ENCODE peak calls at places on chromosome 21, in nine cellular contexts. B is NCI-H510A; N is kidney glomerular epithelial cell; Q is CD8-positive, alpha-beta T cell; G is activated naive CD8-positive, alpha-beta T cell treated with anti-CD3 and anti-CD28 coated beads for 36 hours; X is foreskin fibroblast; L is NCI-H1092; V is ELR; K is WTC11. T is an unnamed sample.

GRCh38 chr21:36699026-36699545 is at the start of gene SIM2:
- DNase-seq in N (no peak), G (no peak), X (no peak), Q (no peak), B (peak; percentile 55), V (peak; percentile 49), K (peak; percentile 58), L (peak; percentile 59), T (no peak)

GRCh38 chr21:35179990-35180557 is 131.0 kb upstream of the RUNX1 start:
- DNase-seq in N (peak; percentile 50), K (no peak), V (peak; percentile 86), L (no peak), X (peak; percentile 77), B (no peak), G (no peak), Q (no peak), T (no peak)

GRCh38 chr21:33101300-33102005 is 31.5 kb downstream of the OLIG1 start:
- DNase-seq in Q (no peak), N (no peak), B (no peak), L (no peak), V (no peak), K (peak; percentile 32), X (no peak), G (no peak), T (no peak)

GRCh38 chr21:25963186-25963585 is 207.4 kb downstream of the APP start:
- DNase-seq in V (peak; percentile 76), Q (no peak), K (no peak), N (peak; percentile 64), L (no peak), B (no peak), G (no peak), X (no peak), T (no peak)

GRCh38 chr21:17798796-17799195 is 20.4 kb downstream of the C21orf91 start:
- DNase-seq in X (no peak), G (no peak), K (no peak), B (no peak), L (no peak), N (no peak), Q (no peak), V (no peak), T (no peak)

GRCh38 chr21:37074546-37074945 is 1.5 kb downstream of the TTC3 start:
- DNase-seq in L (no peak), B (no peak), G (no peak), X (no peak), N (no peak), V (no peak), K (no peak), Q (no peak), T (no peak)

GRCh38 chr21:41727784-41728763 is 38.8 kb downstream of the RIPK4 start:
- DNase-seq in K (no peak), N (no peak), V (no peak), L (no peak), B (no peak), X (no peak), G (no peak), Q (no peak), T (no peak)

GRCh38 chr21:46509760-46510159 is 51.1 kb downstream of the DIP2A start:
- DNase-seq in K (no peak), B (no peak), Q (no peak), V (no peak), G (no peak), N (no peak), X (peak; percentile 50), L (no peak), T (no peak)

GRCh38 chr21:29487154-29487553 is 188.4 kb downstream of the BACH1 start:
- DNase-seq in B (no peak), L (no peak), N (no peak), Q (no peak), K (no peak), V (no peak), X (no peak), G (no peak), T (no peak)

GRCh38 chr21:38181101-38181500 is 75.7 kb upstream of the KCNJ15 start:
- DNase-seq in G (no peak), Q (no peak), L (no peak), N (no peak), B (no peak), V (peak; percentile 18), X (no peak), K (no peak), T (no peak)

GRCh38 chr21:45227735-45228134 is 60.0 kb downstream of the POFUT2 start:
- DNase-seq in G (no peak), Q (no peak), X (no peak), K (no peak), N (no peak), B (no peak), L (no peak), V (no peak), T (no peak)

GRCh38 chr21:46083271-46084040 is 14.5 kb upstream of the COL6A2 start:
- DNase-seq in N (no peak), B (no peak), X (peak; percentile 94), Q (no peak), L (no peak), G (no peak), K (no peak), V (no peak), T (no peak)

GRCh38 chr21:34874689-34875513 is 174.2 kb downstream of the RUNX1 start:
- DNase-seq in X (no peak), L (no peak), K (no peak), N (peak; percentile 15), B (no peak), Q (no peak), V (no peak), G (no peak), T (no peak)

GRCh38 chr21:32545948-32546441 is 39.3 kb downstream of the TCP10L start:
- DNase-seq in Q (no peak), G (no peak), B (no peak), N (no peak), V (peak; percentile 46), X (no peak), K (no peak), L (no peak), T (no peak)

GRCh38 chr21:38460171-38460742 is 38.0 kb downstream of the ERG start:
- DNase-seq in G (no peak), L (no peak), K (no peak), Q (no peak), N (no peak), B (no peak), V (peak; percentile 29), X (no peak), T (no peak)

GRCh38 chr21:43740497-43741156 is 21.7 kb downstream of the PDXK start:
- DNase-seq in K (peak; percentile 63), X (peak; percentile 76), Q (no peak), V (no peak), N (no peak), B (peak; percentile 45), L (peak; percentile 70), G (no peak), T (no peak)

GRCh38 chr21:42426876-42427480 is 23.3 kb downstream of the UBASH3A start:
- DNase-seq in X (no peak), L (no peak), N (no peak), K (no peak), B (no peak), G (no peak), Q (no peak), V (no peak), T (peak; percentile 52)

GRCh38 chr21:44450999-44451398 is 4.3 kb upstream of the LRRC3 start:
- DNase-seq in X (no peak), K (no peak), B (no peak), N (no peak), L (no peak), V (no peak), G (no peak), Q (no peak), T (peak; percentile 43)

GRCh38 chr21:37842163-37842919 is 73.9 kb downstream of the KCNJ6 start:
- DNase-seq in G (no peak), L (no peak), K (no peak), N (no peak), Q (no peak), V (no peak), X (no peak), B (no peak), T (no peak)

GRCh38 chr21:44984428-44984791 is 44.6 kb downstream of the SLX9 start:
- DNase-seq in K (no peak), L (no peak), V (no peak), Q (no peak), G (no peak), X (no peak), B (no peak), N (no peak), T (no peak)

GRCh38 chr21:34154878-34155277 is 81.5 kb downstream of the MRPS6 start:
- DNase-seq in G (peak; percentile 28), X (no peak), K (no peak), Q (no peak), N (no peak), L (no peak), V (no peak), B (no peak), T (no peak)

GRCh38 chr21:45528028-45528705 is 14.1 kb downstream of the SLC19A1 start:
- DNase-seq in L (no peak), B (no peak), X (no peak), K (peak; percentile 10), N (no peak), G (no peak), V (no peak), Q (no peak), T (peak; percentile 46)

GRCh38 chr21:45078877-45079281 is 4.5 kb downstream of the ADARB1 start:
- DNase-seq in Q (peak; percentile 61), N (no peak), G (peak; percentile 76), K (no peak), L (no peak), X (peak; percentile 58), V (peak; percentile 94), B (no peak), T (no peak)

GRCh38 chr21:43333301-43334062 is 93.4 kb downstream of the SIK1 start:
- DNase-seq in Q (no peak), X (peak; percentile 91), G (no peak), N (peak; percentile 84), K (peak; percentile 35), L (peak; percentile 38), B (peak; percentile 48), V (peak; percentile 96), T (no peak)

GRCh38 chr21:34200288-34200905 is 127.0 kb downstream of the MRPS6 start:
- DNase-seq in G (no peak), X (peak; percentile 7), B (no peak), N (no peak), L (no peak), V (no peak), Q (no peak), K (no peak), T (no peak)

GRCh38 chr21:44846485-44847260 is 26.8 kb downstream of the PTTG1IP start:
- DNase-seq in N (no peak), K (no peak), X (peak; percentile 62), G (peak; percentile 56), V (peak; percentile 65), Q (no peak), B (no peak), L (peak; percentile 19), T (no peak)

GRCh38 chr21:43645987-43646386 is 13.3 kb downstream of the HSF2BP start:
- DNase-seq in G (no peak), Q (no peak), L (no peak), X (no peak), V (no peak), B (no peak), K (no peak), N (no peak), T (no peak)

GRCh38 chr21:44904141-44904923 is 16.4 kb downstream of the ITGB2 start:
- DNase-seq in G (no peak), V (no peak), Q (no peak), K (no peak), L (no peak), X (no peak), B (no peak), N (no peak), T (no peak)

GRCh38 chr21:31354604-31355443 is 10.8 kb upstream of the TIAM1 start:
- DNase-seq in V (peak; percentile 81), K (no peak), G (peak; percentile 81), B (no peak), X (peak; percentile 75), N (peak; percentile 96), Q (peak; percentile 69), L (no peak), T (no peak)

GRCh38 chr21:38228115-38228514 is 28.7 kb upstream of the KCNJ15 start:
- DNase-seq in X (no peak), L (no peak), V (no peak), N (no peak), B (peak; percentile 70), Q (no peak), K (peak; percentile 19), G (no peak), T (no peak)

GRCh38 chr21:45768741-45769049 is 125.2 kb downstream of the PCBP3 start:
- DNase-seq in G (peak; percentile 28), K (no peak), B (no peak), Q (no peak), N (no peak), X (no peak), V (no peak), L (no peak), T (peak; percentile 40)